ENCODE peak calls at places on chromosome 13, in five cellular contexts. Q is PC-3; O is uterus; H is CD4-positive, alpha-beta memory T cell; P is aorta. Y is an unnamed sample.
A peak's percentile ranks its signal among the peaks of the same experiment; 100 is the strongest.

GRCh38 chr13:50202485-50202884 is 187.2 kb downstream of the KCNRG start:
- DNase-seq in Q (no peak), O (no peak), H (no peak), P (no peak), Y (no peak)

GRCh38 chr13:77384999-77385398 is 58.1 kb upstream of the MYCBP2 start:
- DNase-seq in Q (no peak), O (no peak), H (no peak), P (no peak), Y (peak; percentile 48)

GRCh38 chr13:29434217-29434940 is 161.1 kb downstream of the SLC7A1 start:
- DNase-seq in Q (no peak), O (no peak), H (no peak), P (no peak), Y (no peak)

GRCh38 chr13:50672025-50672424 is 171.5 kb downstream of the DLEU7 start:
- DNase-seq in Q (peak; percentile 44), O (no peak), H (no peak), P (no peak), Y (peak; percentile 65)

GRCh38 chr13:109180905-109181425 is 551.6 kb downstream of the MYO16 start:
- DNase-seq in Q (no peak), O (no peak), H (no peak), P (no peak), Y (peak; percentile 82)

GRCh38 chr13:42814868-42815267 is 33.5 kb downstream of the FAM216B start:
- DNase-seq in Q (peak; percentile 83), O (no peak), H (no peak), P (no peak), Y (peak; percentile 93)

GRCh38 chr13:43787518-43787891 is 733 bp upstream of the ENOX1 start:
- DNase-seq in Q (peak; percentile 9), O (no peak), H (no peak), P (no peak), Y (no peak)

GRCh38 chr13:80529734-80530133 is 188.8 kb upstream of the SPRY2 start:
- DNase-seq in Q (peak; percentile 52), O (no peak), H (no peak), P (no peak), Y (no peak)

GRCh38 chr13:23159205-23159586 is 21.6 kb upstream of the SGCG start:
- DNase-seq in Q (peak; percentile 31), O (no peak), H (no peak), P (peak; percentile 66), Y (peak; percentile 16)

GRCh38 chr13:24022568-24022967 is 125.3 kb upstream of the C1QTNF9B start:
- DNase-seq in Q (no peak), O (no peak), H (no peak), P (no peak), Y (no peak)

GRCh38 chr13:66329988-66330429 is 900.1 kb downstream of the PCDH9 start:
- DNase-seq in Q (no peak), O (no peak), H (no peak), P (no peak), Y (peak; percentile 37)

GRCh38 chr13:114111577-114111976 is 20.8 kb downstream of the RASA3 start:
- DNase-seq in Q (no peak), O (peak; percentile 6), H (peak; percentile 43), P (no peak), Y (peak; percentile 63)
- H3K4me1 ChIP-seq in Q (peaks cover 17% of the 10 kb centered on the region), O (no peaks in the 10 kb centered on the region), H (peaks cover 93% of the 10 kb centered on the region), P (no peaks in the 10 kb centered on the region), Y (peaks cover 34% of the 10 kb centered on the region)

GRCh38 chr13:40629678-40630384 is 36.6 kb downstream of the FOXO1 start:
- DNase-seq in Q (no peak), O (no peak), H (no peak), P (no peak), Y (no peak)
- H3K4me3 ChIP-seq in Q (no peak overlapping the region), O (no peak overlapping the region), H (no peak overlapping the region), P (no peak overlapping the region), Y (no peak overlapping the region)

GRCh38 chr13:27449081-27449603 is 1.2 kb downstream of the MTIF3 start:
- DNase-seq in Q (peak; percentile 3), O (peak; percentile 19), H (no peak), P (no peak), Y (peak; percentile 36)

GRCh38 chr13:27449936-27450828 is at the start of gene MTIF3:
- DNase-seq in Q (peak; percentile 96), O (peak; percentile 95), H (peak; percentile 98), P (peak; percentile 95), Y (peak; percentile 90)

GRCh38 chr13:27450921-27451461 is 627 bp upstream of the MTIF3 start:
- DNase-seq in Q (peak; percentile 81), O (peak; percentile 28), H (no peak), P (peak; percentile 58), Y (peak; percentile 57)

GRCh38 chr13:27446986-27447583 is 3.3 kb downstream of the MTIF3 start:
- DNase-seq in Q (no peak), O (no peak), H (peak; percentile 51), P (no peak), Y (no peak)

DNA sequence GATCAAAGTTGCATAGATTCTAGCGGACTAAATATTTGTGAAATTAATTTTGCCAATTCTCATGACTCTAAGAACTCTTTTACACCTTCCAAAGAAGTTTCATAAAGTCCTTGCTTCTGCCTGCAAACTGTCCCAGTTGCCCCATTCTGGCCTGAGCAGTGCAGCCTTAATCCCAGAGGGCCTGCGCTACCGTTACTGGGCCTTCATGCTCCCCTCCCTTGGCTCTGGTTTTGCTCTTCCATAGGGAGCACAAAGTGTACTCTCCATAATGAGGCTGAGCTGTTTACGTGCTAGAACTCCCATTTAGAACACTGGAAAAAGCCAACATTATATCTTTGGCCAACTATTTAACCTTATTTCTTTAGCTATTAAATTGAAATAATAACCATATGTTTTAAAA is 2.1 kb downstream of the MTIF3 start:
- DNase-seq in Q (no peak), O (no peak), H (no peak), P (no peak), Y (no peak)
- H3K4me1 ChIP-seq in Q (peaks cover 16% of the 10 kb centered on the region), O (no peaks in the 10 kb centered on the region), H (peaks cover 66% of the 10 kb centered on the region), P (no peaks in the 10 kb centered on the region), Y (peaks cover 18% of the 10 kb centered on the region)

GRCh38 chr13:75760182-75760981 is 124.3 kb downstream of the LMO7 start:
- DNase-seq in Q (peak; percentile 76), O (no peak), H (no peak), P (no peak), Y (no peak)
- H3K4me3 ChIP-seq in Q (peak overlapping the region; percentile 67), O (peak overlapping the region; percentile 26), H (no peak overlapping the region), P (peak overlapping the region; percentile 46), Y (peak overlapping the region; percentile 30)

DNA sequence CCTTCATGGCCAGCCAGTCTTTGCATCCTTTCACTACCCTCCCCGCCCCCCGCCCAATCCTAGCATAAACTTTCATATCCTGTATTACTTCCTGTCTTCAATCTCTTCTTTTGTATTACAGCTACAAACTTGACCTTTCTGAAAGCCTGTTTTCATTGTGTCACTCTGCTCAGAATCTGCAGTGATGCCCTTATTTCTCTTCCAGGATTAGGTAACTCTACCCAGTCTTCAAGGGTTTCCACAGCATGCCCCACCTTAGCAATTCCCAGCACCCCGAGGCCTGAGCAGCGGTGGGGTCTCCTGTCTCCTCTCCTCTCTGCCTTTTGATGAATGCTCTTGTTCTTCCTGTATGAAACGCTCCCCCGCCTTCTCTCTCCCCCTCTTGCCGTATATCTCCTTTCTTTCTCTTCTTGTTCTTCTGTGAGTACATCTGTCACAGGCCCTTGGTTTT is 145.6 kb downstream of the SHISA2 start:
- DNase-seq in Q (no peak), O (no peak), H (no peak), P (no peak), Y (no peak)
- H3K4me1 ChIP-seq in Q (peaks cover 27% of the 10 kb centered on the region), O (no peaks in the 10 kb centered on the region), H (peaks cover 50% of the 10 kb centered on the region), P (no peaks in the 10 kb centered on the region), Y (no peaks in the 10 kb centered on the region)

GRCh38 chr13:99990045-99990977 is 8.7 kb downstream of the ZIC2 start:
- DNase-seq in Q (no peak), O (no peak), H (no peak), P (no peak), Y (no peak)
- H3K4me3 ChIP-seq in Q (no peak overlapping the region), O (no peak overlapping the region), H (no peak overlapping the region), P (no peak overlapping the region), Y (no peak overlapping the region)

DNA sequence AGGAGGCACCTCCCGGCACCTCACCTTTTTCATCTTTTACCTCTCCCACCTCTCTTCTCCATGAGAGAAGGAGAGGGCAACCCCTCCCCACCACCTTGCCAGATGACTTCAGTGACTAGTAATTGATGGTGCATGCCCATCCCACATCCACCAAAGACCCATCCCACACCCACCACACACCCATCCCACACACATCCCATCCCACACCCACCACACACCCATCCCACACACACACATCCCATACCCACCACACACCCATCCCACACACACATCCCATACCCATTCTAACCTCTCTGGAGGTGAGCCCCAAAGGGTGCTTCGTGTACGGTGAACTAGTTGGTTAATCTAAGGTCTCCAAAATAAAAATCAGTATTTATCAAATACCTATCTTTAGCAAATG is 44.7 kb downstream of the STK24 start:
- DNase-seq in Q (no peak), O (no peak), H (no peak), P (no peak), Y (no peak)
- H3K4me1 ChIP-seq in Q (peaks cover 28% of the 10 kb centered on the region), O (peaks cover 5% of the 10 kb centered on the region), H (peaks cover 97% of the 10 kb centered on the region), P (no peaks in the 10 kb centered on the region), Y (peaks cover 14% of the 10 kb centered on the region)

GRCh38 chr13:40668335-40668734 is 1.9 kb upstream of the FOXO1 start:
- DNase-seq in Q (no peak), O (peak; percentile 54), H (peak; percentile 50), P (peak; percentile 58), Y (peak; percentile 51)

GRCh38 chr13:40665754-40666057 is 735 bp downstream of the FOXO1 start:
- DNase-seq in Q (peak; percentile 13), O (no peak), H (peak; percentile 60), P (no peak), Y (no peak)

GRCh38 chr13:40666058-40666904 is at the start of gene FOXO1:
- DNase-seq in Q (peak; percentile 78), O (peak; percentile 88), H (peak; percentile 89), P (peak; percentile 93), Y (peak; percentile 92)

GRCh38 chr13:40667622-40667978 is 1.2 kb upstream of the FOXO1 start:
- DNase-seq in Q (no peak), O (peak; percentile 66), H (peak; percentile 46), P (no peak), Y (no peak)

GRCh38 chr13:40666905-40667621 is 622 bp upstream of the FOXO1 start:
- DNase-seq in Q (peak; percentile 16), O (peak; percentile 61), H (peak; percentile 52), P (peak; percentile 77), Y (peak; percentile 72)
- H3K4me3 ChIP-seq in Q (peak overlapping the region; percentile 76), O (peak overlapping the region; percentile 99), H (peak overlapping the region; percentile 61), P (peak overlapping the region; percentile 81), Y (peak overlapping the region; percentile 81)

GRCh38 chr13:99377641-99378040 is 70.4 kb upstream of the GPR183 start:
- DNase-seq in Q (no peak), O (no peak), H (no peak), P (no peak), Y (no peak)

GRCh38 chr13:99375806-99376080 is 68.5 kb upstream of the GPR183 start:
- DNase-seq in Q (no peak), O (no peak), H (no peak), P (no peak), Y (no peak)

GRCh38 chr13:99374994-99375805 is 68.0 kb upstream of the GPR183 start:
- DNase-seq in Q (no peak), O (no peak), H (peak; percentile 80), P (peak; percentile 73), Y (no peak)

GRCh38 chr13:99376132-99376531 is 68.9 kb upstream of the GPR183 start:
- DNase-seq in Q (no peak), O (no peak), H (peak; percentile 37), P (peak; percentile 71), Y (no peak)

GRCh38 chr13:99376924-99377323 is 69.7 kb upstream of the GPR183 start:
- DNase-seq in Q (no peak), O (no peak), H (no peak), P (no peak), Y (no peak)
- H3K4me1 ChIP-seq in Q (no peaks in the 10 kb centered on the region), O (no peaks in the 10 kb centered on the region), H (peaks cover 85% of the 10 kb centered on the region), P (no peaks in the 10 kb centered on the region), Y (no peaks in the 10 kb centered on the region)

GRCh38 chr13:87678353-87678752 is 7.2 kb downstream of the SLITRK5 start:
- DNase-seq in Q (no peak), O (no peak), H (peak; percentile 3), P (no peak), Y (no peak)
- H3K4me3 ChIP-seq in Q (peak overlapping the region; percentile 81), O (peak overlapping the region; percentile 9), H (no peak overlapping the region), P (no peak overlapping the region), Y (peak overlapping the region; percentile 76)